ENCODE peak calls at places on chromosomes 4 and X, in eight cellular contexts. E, H, Q, L, N, R, J and G are unnamed samples.

GRCh38 chrX:78979789-78980464 is 34.7 kb downstream of the P2RY10 start:
- DNase-seq in E (no peak), H (no peak), Q (no peak), L (no peak), N (peak), R (no peak), J (no peak), G (peak)

GRCh38 chr4:128635141-128635911 is 174.2 kb upstream of the JADE1 start:
- DNase-seq in E (no peak), H (peak), Q (no peak), L (peak), N (peak), R (peak), J (no peak), G (peak)

GRCh38 chrX:17496407-17496806 is 121.4 kb downstream of the NHS start:
- DNase-seq in E (no peak), H (no peak), Q (no peak), L (no peak), N (no peak), R (no peak), J (no peak), G (no peak)

GRCh38 chr4:36360755-36361154 is 79.3 kb downstream of the DTHD1 start:
- DNase-seq in E (no peak), H (no peak), Q (no peak), L (no peak), N (no peak), R (no peak), J (no peak), G (no peak)

GRCh38 chr4:151835467-151835866 is 74.7 kb upstream of the GATB start:
- DNase-seq in E (no peak), H (no peak), Q (no peak), L (no peak), N (no peak), R (no peak), J (no peak), G (no peak)

GRCh38 chr4:143046906-143047305 is 137.8 kb upstream of the USP38 start:
- DNase-seq in E (no peak), H (no peak), Q (no peak), L (no peak), N (no peak), R (no peak), J (no peak), G (no peak)

GRCh38 chr4:169658196-169658595 is 37.8 kb downstream of the CLCN3 start:
- DNase-seq in E (no peak), H (no peak), Q (no peak), L (no peak), N (no peak), R (no peak), J (no peak), G (no peak)

GRCh38 chrX:38798956-38799355 is 2.3 kb upstream of the MID1IP1 start:
- DNase-seq in E (no peak), H (no peak), Q (no peak), L (no peak), N (peak), R (no peak), J (no peak), G (peak)

GRCh38 chr4:117868201-117868600 is 166.1 kb upstream of the NDST3 start:
- DNase-seq in E (no peak), H (no peak), Q (no peak), L (no peak), N (no peak), R (no peak), J (no peak), G (no peak)

GRCh38 chr4:96593422-96593821 is 753.5 kb downstream of the PDHA2 start:
- DNase-seq in E (peak), H (no peak), Q (no peak), L (no peak), N (peak), R (no peak), J (no peak), G (no peak)

GRCh38 chrX:100931218-100931924 is 2.7 kb upstream of the XKRX start:
- DNase-seq in E (no peak), H (no peak), Q (no peak), L (no peak), N (no peak), R (no peak), J (no peak), G (no peak)

GRCh38 chr4:147591048-147591577 is 26.1 kb upstream of the TMEM184C start:
- DNase-seq in E (no peak), H (no peak), Q (no peak), L (no peak), N (peak), R (no peak), J (no peak), G (no peak)

GRCh38 chr4:177573487-177573886 is 131.2 kb upstream of the AGA start:
- DNase-seq in E (no peak), H (no peak), Q (no peak), L (peak), N (peak), R (no peak), J (no peak), G (peak)

GRCh38 chr4:153211986-153212720 is 7.9 kb downstream of the TRIM2 start:
- DNase-seq in E (no peak), H (no peak), Q (no peak), L (no peak), N (peak), R (no peak), J (no peak), G (peak)

GRCh38 chrX:154599531-154599930 is 14.6 kb downstream of the CTAG1A start:
- DNase-seq in E (no peak), H (no peak), Q (no peak), L (no peak), N (no peak), R (no peak), J (no peak), G (no peak)

GRCh38 chrX:49002091-49002935 is at the start of gene GRIPAP1:
- DNase-seq in E (peak), H (peak), Q (peak), L (peak), N (peak), R (peak), J (peak), G (peak)

GRCh38 chr4:98850937-98851336 is 78.0 kb downstream of the EIF4E start:
- DNase-seq in E (no peak), H (no peak), Q (no peak), L (no peak), N (no peak), R (no peak), J (no peak), G (no peak)

GRCh38 chr4:2248044-2248780 is 6.3 kb upstream of the HAUS3 start:
- DNase-seq in E (no peak), H (no peak), Q (no peak), L (no peak), N (no peak), R (no peak), J (no peak), G (no peak)

GRCh38 chrX:67780694-67781109 is 236.9 kb downstream of the AR start:
- DNase-seq in E (peak), H (peak), Q (no peak), L (no peak), N (peak), R (peak), J (no peak), G (peak)

GRCh38 chr4:165872443-165873297 is at the start of gene TLL1:
- DNase-seq in E (peak), H (peak), Q (no peak), L (peak), N (no peak), R (peak), J (no peak), G (peak)

GRCh38 chr4:3372933-3373465 is 68.8 kb upstream of the HGFAC start:
- DNase-seq in E (peak), H (peak), Q (no peak), L (no peak), N (no peak), R (no peak), J (no peak), G (no peak)

GRCh38 chr4:168551945-168552695 is 55.3 kb downstream of the PALLD start:
- DNase-seq in E (no peak), H (no peak), Q (no peak), L (no peak), N (peak), R (no peak), J (no peak), G (no peak)

GRCh38 chr4:4216668-4217067 is 10.1 kb downstream of the OTOP1 start:
- DNase-seq in E (no peak), H (no peak), Q (no peak), L (no peak), N (peak), R (no peak), J (no peak), G (peak)

GRCh38 chr4:113467581-113467980 is 294.0 kb downstream of the CAMK2D start:
- DNase-seq in E (no peak), H (no peak), Q (no peak), L (peak), N (peak), R (no peak), J (no peak), G (peak)

GRCh38 chr4:119014658-119015057 is 121.0 kb upstream of the MYOZ2 start:
- DNase-seq in E (no peak), H (no peak), Q (no peak), L (no peak), N (no peak), R (no peak), J (no peak), G (no peak)

GRCh38 chrX:27660878-27661277 is 70.7 kb downstream of the DCAF8L2 start:
- DNase-seq in E (no peak), H (no peak), Q (no peak), L (no peak), N (no peak), R (no peak), J (no peak), G (no peak)

GRCh38 chrX:8366491-8366890 is 98.1 kb upstream of the VCX3B start:
- DNase-seq in E (no peak), H (no peak), Q (no peak), L (no peak), N (no peak), R (no peak), J (no peak), G (no peak)

DNA sequence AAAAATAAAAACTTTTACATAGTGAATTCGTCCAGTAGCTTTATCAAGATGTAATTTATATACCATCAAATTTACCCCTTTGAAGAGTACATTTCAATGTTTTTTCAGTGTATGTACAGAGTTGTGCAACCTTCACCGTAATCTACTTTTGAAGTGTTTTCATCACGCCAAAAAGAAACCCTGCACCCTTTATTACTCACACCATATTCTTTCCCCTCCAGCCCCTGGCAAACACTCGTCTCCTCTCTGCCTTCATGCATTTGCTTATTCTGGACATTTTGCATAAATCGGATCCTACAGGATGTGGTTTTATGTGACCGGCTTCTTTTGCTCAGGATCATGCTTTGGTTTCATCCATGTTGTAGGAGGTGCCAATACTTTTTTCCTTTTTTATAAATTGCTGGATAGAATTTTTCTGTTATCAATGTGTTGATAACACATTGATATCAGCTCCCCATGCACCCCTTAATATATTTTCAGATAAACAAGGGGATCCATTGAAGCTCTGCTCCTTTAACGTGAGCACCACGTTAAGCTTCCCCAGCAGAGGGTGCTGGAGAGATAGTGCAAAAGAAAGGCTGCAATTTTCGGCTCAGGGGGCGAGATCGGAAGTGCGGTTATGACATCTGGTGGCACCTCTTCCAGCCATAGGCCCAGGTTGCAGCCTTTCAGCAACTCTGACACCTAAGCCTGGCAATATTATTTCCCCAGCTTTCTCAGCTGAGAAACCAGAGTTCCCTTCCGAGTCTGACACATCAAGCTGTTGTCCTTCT is 100.1 kb upstream of the VCX3B start:
- DNase-seq in E (no peak), H (no peak), Q (peak), L (no peak), N (no peak), R (peak), J (no peak), G (peak)
- TF ChIP-seq CTCF in E (no peak), H (peak), Q (peak), L (peak), N (peak), R (peak), J (no peak), G (peak)

GRCh38 chrX:131854586-131854985 is 168.5 kb upstream of the STK26 start:
- DNase-seq in E (no peak), H (no peak), Q (no peak), L (no peak), N (peak), R (no peak), J (no peak), G (peak)
- TF ChIP-seq CTCF in E (no peak), H (no peak), Q (peak), L (peak), N (no peak), R (no peak), J (peak), G (no peak)

DNA sequence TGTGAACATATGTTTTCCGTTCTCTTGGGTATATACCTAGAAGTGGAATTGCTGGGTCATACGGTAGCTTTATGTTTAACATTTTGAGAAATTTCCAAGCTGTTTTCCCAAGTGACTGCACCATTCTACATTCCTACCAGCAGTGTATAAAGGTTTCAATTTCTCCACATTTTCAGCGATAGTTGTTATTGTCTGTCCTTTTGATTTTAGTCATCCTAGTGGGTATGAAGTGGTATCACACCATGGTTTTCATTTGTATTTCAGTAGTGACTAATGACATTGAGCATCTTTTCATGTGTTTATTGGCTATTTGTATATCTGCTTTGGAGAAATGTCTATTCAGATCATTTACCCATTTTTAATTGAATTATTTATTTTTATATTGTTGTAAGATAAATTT is 2.4 kb downstream of the PPEF1 start:
- DNase-seq in E (no peak), H (no peak), Q (no peak), L (no peak), N (no peak), R (no peak), J (no peak), G (no peak)
- TF ChIP-seq CTCF in E (no peak), H (no peak), Q (peak), L (no peak), N (no peak), R (no peak), J (no peak), G (no peak)

GRCh38 chrX:2705461-2705860 is 14.4 kb downstream of the CD99 start:
- DNase-seq in E (no peak), H (no peak), Q (no peak), L (no peak), N (no peak), R (no peak), J (no peak), G (no peak)

GRCh38 chrX:2701600-2701999 is 10.5 kb downstream of the CD99 start:
- DNase-seq in E (no peak), H (no peak), Q (no peak), L (no peak), N (no peak), R (peak), J (no peak), G (no peak)

GRCh38 chrX:2700405-2701320 is 9.6 kb downstream of the CD99 start:
- DNase-seq in E (no peak), H (no peak), Q (no peak), L (no peak), N (no peak), R (no peak), J (no peak), G (no peak)

GRCh38 chrX:2705036-2705435 is 13.9 kb downstream of the CD99 start:
- DNase-seq in E (no peak), H (no peak), Q (no peak), L (no peak), N (peak), R (no peak), J (no peak), G (peak)

DNA sequence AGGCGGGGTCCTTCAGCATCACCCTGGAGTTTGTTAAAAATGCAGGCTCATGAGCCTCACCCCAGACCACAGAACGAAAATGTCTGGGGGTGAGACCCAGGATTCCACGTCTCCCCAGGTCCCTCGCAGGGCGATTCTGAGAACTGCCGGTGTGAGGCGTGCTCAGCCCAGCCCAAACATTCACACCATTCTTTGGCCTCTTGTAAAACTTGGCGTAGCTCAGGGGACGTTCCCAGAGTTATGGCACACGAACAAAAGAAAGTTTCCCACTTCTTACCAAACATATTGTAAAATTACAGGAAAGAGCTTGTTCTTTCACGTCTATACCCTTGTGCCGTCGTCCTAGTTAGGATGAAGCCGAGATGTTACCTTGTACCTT is 12.9 kb downstream of the CD99 start:
- DNase-seq in E (peak), H (peak), Q (no peak), L (no peak), N (peak), R (no peak), J (no peak), G (peak)
- TF ChIP-seq CTCF in E (peak), H (peak), Q (no peak), L (no peak), N (peak), R (peak), J (no peak), G (peak)

GRCh38 chrX:54824722-54825121 is 17.2 kb downstream of the MAGED2 start:
- DNase-seq in E (no peak), H (no peak), Q (no peak), L (no peak), N (no peak), R (no peak), J (no peak), G (no peak)

GRCh38 chrX:54824195-54824594 is 16.6 kb downstream of the MAGED2 start:
- DNase-seq in E (no peak), H (no peak), Q (no peak), L (no peak), N (no peak), R (no peak), J (no peak), G (no peak)

GRCh38 chrX:54826598-54826997 is 19.1 kb downstream of the MAGED2 start:
- DNase-seq in E (no peak), H (no peak), Q (no peak), L (no peak), N (peak), R (no peak), J (no peak), G (no peak)

GRCh38 chrX:54821310-54821709 is 13.8 kb downstream of the MAGED2 start:
- DNase-seq in E (no peak), H (no peak), Q (no peak), L (no peak), N (no peak), R (no peak), J (no peak), G (no peak)

DNA sequence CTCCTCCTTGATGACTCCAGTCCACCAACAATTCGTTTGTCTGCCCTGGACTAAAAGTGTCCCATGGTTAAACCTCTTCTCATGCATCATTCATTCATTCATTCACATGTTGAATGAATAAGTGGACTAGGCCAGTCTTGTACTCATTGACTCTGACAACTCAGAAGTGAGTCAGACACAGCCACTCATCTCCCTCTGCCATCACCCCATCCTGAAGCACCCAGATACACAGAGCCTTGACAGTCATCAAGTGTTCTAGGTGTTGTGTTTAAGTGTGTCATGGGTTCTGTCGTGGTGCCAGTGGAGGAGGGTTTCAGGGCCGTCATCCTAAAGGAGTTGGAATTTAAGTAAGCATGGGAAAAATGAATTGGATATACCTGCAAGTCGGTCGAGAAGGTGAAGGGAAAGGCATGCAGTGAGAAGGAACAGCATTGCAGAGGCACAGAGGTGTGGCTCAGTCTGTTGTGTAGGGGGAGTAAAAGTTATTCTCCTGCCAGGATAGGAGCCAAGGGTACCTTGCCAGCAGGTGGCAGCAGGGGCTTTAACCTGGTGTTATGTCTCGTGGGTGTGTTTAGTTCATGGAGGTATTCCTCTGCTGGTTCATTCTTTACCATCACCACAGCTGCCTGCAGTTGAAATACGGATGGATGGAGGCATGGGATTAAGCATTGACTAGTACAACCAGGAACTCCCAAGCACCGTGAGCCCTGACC is 18.3 kb downstream of the MAGED2 start:
- DNase-seq in E (no peak), H (no peak), Q (no peak), L (no peak), N (no peak), R (no peak), J (no peak), G (no peak)
- TF ChIP-seq CTCF in E (no peak), H (no peak), Q (no peak), L (no peak), N (no peak), R (no peak), J (peak), G (no peak)

GRCh38 chrX:41009816-41010187 is 75.4 kb upstream of the USP9X start:
- DNase-seq in E (no peak), H (no peak), Q (no peak), L (no peak), N (no peak), R (no peak), J (no peak), G (no peak)

GRCh38 chrX:41005445-41005992 is 79.7 kb upstream of the USP9X start:
- DNase-seq in E (no peak), H (no peak), Q (no peak), L (no peak), N (no peak), R (no peak), J (no peak), G (no peak)

GRCh38 chrX:41014776-41015175 is 70.5 kb upstream of the USP9X start:
- DNase-seq in E (no peak), H (no peak), Q (no peak), L (no peak), N (no peak), R (no peak), J (no peak), G (peak)

DNA sequence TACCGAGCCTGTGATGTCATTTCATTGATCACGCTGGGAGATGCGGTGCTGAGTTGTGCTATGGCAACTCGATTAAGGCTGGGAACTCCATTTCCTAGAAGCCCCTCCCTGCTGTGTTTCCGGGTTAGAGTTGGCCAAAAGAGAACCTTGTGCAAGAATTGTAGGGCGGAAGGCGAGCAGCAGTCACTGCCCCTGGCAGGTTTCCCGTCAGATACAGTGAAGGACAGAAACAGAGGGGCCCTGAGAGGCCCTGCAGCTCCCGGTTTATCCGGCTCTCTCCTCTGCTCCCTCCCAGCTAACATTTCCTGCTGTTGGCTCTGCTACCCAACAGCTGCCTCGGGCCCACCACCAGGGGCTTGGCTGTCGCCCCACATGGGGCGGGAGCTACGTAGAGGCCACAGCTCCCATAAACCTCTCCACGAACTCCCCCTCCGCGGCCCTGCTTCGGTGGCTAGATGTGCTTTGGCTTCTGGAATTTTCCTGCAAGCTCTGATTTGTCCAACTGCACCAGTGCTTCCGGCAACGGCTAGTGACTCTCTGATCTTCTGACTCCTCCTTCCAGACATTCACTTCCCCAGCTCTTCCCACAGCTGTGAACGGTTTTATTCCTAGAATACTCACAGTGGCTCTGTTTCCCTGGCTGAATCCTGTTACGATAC is 74.9 kb upstream of the USP9X start:
- DNase-seq in E (peak), H (peak), Q (no peak), L (peak), N (peak), R (peak), J (peak), G (peak)
- TF ChIP-seq CTCF in E (no peak), H (peak), Q (peak), L (no peak), N (peak), R (peak), J (no peak), G (peak)